ENCODE peak calls at places on chromosomes 6 and 20, in four cellular contexts. K is HepG2, U is SK-N-SH, Z is K562. Y is an unnamed sample.

GRCh38 chr6:138979813-138980668 is 8.0 kb downstream of the REPS1 start:
- DNase-seq in K (no peak), U (no peak), Z (no peak), Y (no peak)

GRCh38 chr20:52031574-52032303 is 159.8 kb downstream of the ZFP64 start:
- DNase-seq in K (peak), U (no peak), Z (no peak), Y (no peak)

GRCh38 chr6:138455746-138456392 is 43.4 kb downstream of the NHSL1 start:
- DNase-seq in K (no peak), U (no peak), Z (no peak), Y (no peak)

GRCh38 chr6:158043586-158044524 is 62.2 kb downstream of the SYNJ2 start:
- DNase-seq in K (peak), U (no peak), Z (no peak), Y (no peak)

GRCh38 chr6:92762414-92763374 is 656.7 kb downstream of the EPHA7 start:
- DNase-seq in K (no peak), U (no peak), Z (no peak), Y (no peak)

GRCh38 chr6:160221423-160221822 is 37.2 kb downstream of the SLC22A2 start:
- DNase-seq in K (peak), U (no peak), Z (no peak), Y (no peak)

GRCh38 chr20:44028868-44029847 is 114.5 kb downstream of the TOX2 start:
- DNase-seq in K (no peak), U (no peak), Z (no peak), Y (no peak)

GRCh38 chr6:45187841-45188240 is 140.3 kb upstream of the RUNX2 start:
- DNase-seq in K (peak), U (no peak), Z (no peak), Y (no peak)

GRCh38 chr6:121666809-121667208 is 231.4 kb downstream of the GJA1 start:
- DNase-seq in K (no peak), U (no peak), Z (no peak), Y (no peak)

GRCh38 chr20:49252556-49253350 is 25.1 kb downstream of the ZNFX1 start:
- DNase-seq in K (no peak), U (no peak), Z (no peak), Y (no peak)

GRCh38 chr6:14292119-14292518 is 174.5 kb downstream of the CD83 start:
- DNase-seq in K (no peak), U (no peak), Z (no peak), Y (no peak)

GRCh38 chr6:68691120-68691519 is 56.0 kb downstream of the ADGRB3 start:
- DNase-seq in K (no peak), U (no peak), Z (no peak), Y (no peak)

GRCh38 chr6:162856885-162857284 is 129.1 kb downstream of the PACRG start:
- DNase-seq in K (peak), U (peak), Z (no peak), Y (no peak)

DNA sequence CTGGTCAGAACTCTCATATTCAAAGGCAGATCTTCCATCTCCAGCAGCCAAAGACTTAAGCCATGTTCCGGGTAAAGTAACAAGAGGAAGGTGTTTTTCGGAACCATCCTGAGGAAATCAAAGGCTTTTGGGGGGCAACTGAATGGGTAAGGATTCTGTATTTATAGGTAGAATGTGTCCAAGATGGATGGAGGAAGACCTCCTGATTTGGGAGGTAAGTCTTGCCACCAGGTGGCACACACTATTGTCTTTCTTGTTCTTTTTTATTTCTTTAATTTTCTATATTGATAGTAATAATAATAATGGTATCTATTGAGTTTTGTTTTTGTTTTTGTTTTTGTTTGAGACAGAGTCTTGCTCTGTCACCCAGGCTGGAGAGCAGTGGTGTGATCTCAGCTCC is 53.0 kb upstream of the UBR2 start:
- DNase-seq in K (no peak), U (no peak), Z (no peak), Y (no peak)
- TF ChIP-seq CTCF in K (no peak), U (no peak), Z (no peak), Y (no peak)

GRCh38 chr6:168583821-168584220 is 142.8 kb downstream of the SMOC2 start:
- DNase-seq in K (no peak), U (no peak), Z (no peak), Y (no peak)

GRCh38 chr6:168583126-168583525 is 142.1 kb downstream of the SMOC2 start:
- DNase-seq in K (no peak), U (no peak), Z (no peak), Y (no peak)

GRCh38 chr6:168582581-168582981 is 141.6 kb downstream of the SMOC2 start:
- DNase-seq in K (no peak), U (no peak), Z (no peak), Y (no peak)

GRCh38 chr6:168581706-168582105 is 140.7 kb downstream of the SMOC2 start:
- DNase-seq in K (no peak), U (no peak), Z (no peak), Y (no peak)

GRCh38 chr6:168581236-168581635 is 140.3 kb downstream of the SMOC2 start:
- DNase-seq in K (no peak), U (no peak), Z (no peak), Y (no peak)
- TF ChIP-seq FOXJ3 in K (no peak), U (no peak), Z (no peak), Y (no peak)

GRCh38 chr6:146905313-146905712 is 298.9 kb upstream of the STXBP5 start:
- DNase-seq in K (peak), U (peak), Z (no peak), Y (no peak)

GRCh38 chr6:146904596-146904995 is 299.6 kb upstream of the STXBP5 start:
- DNase-seq in K (no peak), U (no peak), Z (no peak), Y (no peak)

GRCh38 chr6:146902846-146903245 is 301.4 kb upstream of the STXBP5 start:
- DNase-seq in K (no peak), U (no peak), Z (no peak), Y (no peak)

GRCh38 chr6:146898888-146899227 is 300.1 kb downstream of the ADGB start:
- DNase-seq in K (no peak), U (no peak), Z (no peak), Y (no peak)

DNA sequence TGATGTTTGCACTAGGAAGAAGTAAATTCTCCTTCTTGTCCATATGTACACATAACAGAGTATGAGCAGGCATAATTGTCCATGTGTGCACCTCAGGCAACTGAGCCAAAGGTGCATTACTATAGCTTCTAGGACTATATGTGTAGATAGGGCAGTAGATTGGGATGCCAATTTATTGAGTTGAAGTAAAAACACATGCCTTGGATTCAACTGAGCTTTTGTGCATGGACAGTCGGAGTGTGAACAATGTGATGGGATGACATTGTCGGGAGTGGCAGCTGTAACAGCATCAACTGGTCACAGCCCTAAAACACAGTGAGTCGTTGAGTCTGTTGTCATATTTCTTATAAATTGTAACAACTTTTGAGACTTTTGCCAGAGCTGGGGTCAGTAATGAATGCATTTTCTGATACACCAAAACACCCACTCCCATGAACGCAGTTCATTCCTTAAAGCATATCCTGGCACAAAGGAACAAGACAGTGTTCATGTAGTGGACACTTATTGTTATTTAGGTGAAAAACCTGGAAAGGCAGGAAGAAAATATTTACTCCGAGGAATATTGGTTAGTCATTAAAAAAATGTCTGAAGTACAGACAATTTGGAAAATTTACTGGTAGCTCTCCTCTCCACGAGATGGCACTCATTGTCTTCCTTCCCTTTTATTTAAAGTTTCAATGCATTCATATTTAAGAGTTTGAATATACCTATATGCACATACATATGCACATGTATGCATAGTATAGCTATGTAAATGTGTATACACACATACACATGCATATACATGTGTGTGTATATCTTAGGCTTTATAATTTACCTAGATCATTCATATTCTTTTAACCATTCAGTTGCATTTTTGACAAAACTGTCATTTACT is 302.0 kb upstream of the STXBP5 start:
- DNase-seq in K (peak), U (no peak), Z (no peak), Y (no peak)
- TF ChIP-seq CTCF in K (peak), U (peak), Z (peak), Y (no peak)

DNA sequence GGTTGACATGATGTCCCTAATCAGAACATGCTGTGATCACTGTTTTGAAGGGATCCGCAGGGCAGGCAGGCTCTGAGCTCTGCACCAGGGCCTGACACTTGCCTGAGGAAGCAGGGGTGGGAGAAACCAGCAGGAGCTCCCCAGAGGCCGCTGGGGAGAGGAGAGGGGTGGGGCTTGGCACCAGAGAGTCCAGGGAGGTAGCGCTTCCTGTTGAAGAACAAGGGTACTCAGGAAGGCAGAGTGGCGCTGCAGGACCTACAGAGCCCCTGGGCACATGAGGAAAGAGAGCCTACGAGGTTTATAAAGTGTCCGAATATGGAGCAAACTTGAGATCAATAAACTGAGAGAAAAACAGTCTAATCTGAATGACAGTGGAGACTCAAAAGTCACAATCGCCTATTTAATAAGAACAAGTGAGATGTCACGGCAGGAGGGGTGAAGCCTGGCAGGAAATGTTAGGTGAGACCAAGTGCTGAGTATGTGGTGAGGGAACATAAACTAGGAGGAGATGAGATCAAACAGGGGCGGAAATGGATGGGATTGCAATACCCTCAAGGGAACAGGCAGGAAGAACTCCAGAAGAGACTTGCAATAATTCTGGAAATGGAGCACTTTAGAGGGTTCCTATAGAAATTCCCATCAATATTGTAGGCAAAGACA is 5.8 kb upstream of the TBXT start:
- DNase-seq in K (no peak), U (peak), Z (no peak), Y (peak)
- TF ChIP-seq FOXJ3 in K (no peak), U (no peak), Z (no peak), Y (no peak)

DNA sequence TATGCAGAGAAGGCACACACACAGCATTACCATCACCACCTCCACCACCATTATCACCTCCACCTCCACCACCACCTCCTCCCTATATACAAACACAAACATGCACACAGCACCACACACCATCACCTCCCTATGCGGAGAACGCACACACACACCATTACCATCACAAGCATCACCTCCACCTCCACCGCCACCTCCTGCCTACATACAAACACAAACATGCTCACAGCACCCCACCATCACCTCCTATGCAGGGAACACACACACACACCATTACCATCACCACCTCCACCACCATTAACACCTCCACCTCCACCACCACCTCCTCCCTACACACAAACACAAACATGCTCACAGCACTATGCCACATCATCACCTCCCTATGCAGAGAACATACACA is 236.5 kb upstream of the AFDN start:
- DNase-seq in K (no peak), U (no peak), Z (no peak), Y (no peak)
- TF ChIP-seq CTCF in K (no peak), U (no peak), Z (no peak), Y (no peak)

GRCh38 chr20:53925651-53926401 is 144.6 kb downstream of the BCAS1 start:
- DNase-seq in K (no peak), U (no peak), Z (no peak), Y (no peak)
- TF ChIP-seq FOXJ3 in K (no peak), U (no peak), Z (no peak), Y (no peak)

GRCh38 chr6:142071981-142072380 is 60.7 kb upstream of the GJE1 start:
- DNase-seq in K (peak), U (no peak), Z (no peak), Y (peak)
- TF ChIP-seq CTCF in K (peak), U (peak), Z (peak), Y (no peak)

GRCh38 chr6:33622456-33623431 is 1.6 kb downstream of the ITPR3 start:
- DNase-seq in K (no peak), U (no peak), Z (no peak), Y (no peak)
- TF ChIP-seq FOXJ3 in K (no peak), U (no peak), Z (no peak), Y (no peak)

Y was measured in WTC11.